ENCODE peak calls at places on chromosomes 5 and 9, in seven cellular contexts. One of them, this sample, is unnamed.

GRCh38 chr5:170297589-170298462 is at the start of gene LCP2:
- DNase-seq in lung microvascular endothelial cell: no peak
- DNase-seq in neural crest cell: no peak
- DNase-seq in C1 segment of cervical spinal cord: peak; percentile 28
- DNase-seq in GM20000: peak; percentile 46
- DNase-seq in AG09319: no peak
- DNase-seq in activated gamma-delta T cell treated with anti-CD3 and anti-CD28 coated beads, Interleukin-2, amount 50 U/mL, for 16 hours: no peak
- DNase-seq in this sample: no peak

GRCh38 chr5:14742427-14743010 is 78.0 kb downstream of the OTULIN start:
- DNase-seq in AG09319: no peak
- DNase-seq in GM20000: no peak
- DNase-seq in activated gamma-delta T cell treated with anti-CD3 and anti-CD28 coated beads, Interleukin-2, amount 50 U/mL, for 16 hours: no peak
- DNase-seq in lung microvascular endothelial cell: no peak
- DNase-seq in neural crest cell: no peak
- DNase-seq in C1 segment of cervical spinal cord: no peak
- DNase-seq in this sample: peak; percentile 69

GRCh38 chr5:35963381-35963843 is 25.0 kb upstream of the CAPSL start:
- DNase-seq in GM20000: no peak
- DNase-seq in activated gamma-delta T cell treated with anti-CD3 and anti-CD28 coated beads, Interleukin-2, amount 50 U/mL, for 16 hours: no peak
- DNase-seq in lung microvascular endothelial cell: peak; percentile 6
- DNase-seq in AG09319: no peak
- DNase-seq in neural crest cell: no peak
- DNase-seq in C1 segment of cervical spinal cord: no peak
- DNase-seq in this sample: no peak

GRCh38 chr9:91116226-91116625 is 245.5 kb downstream of the AUH start:
- DNase-seq in C1 segment of cervical spinal cord: no peak
- DNase-seq in AG09319: no peak
- DNase-seq in lung microvascular endothelial cell: no peak
- DNase-seq in GM20000: no peak
- DNase-seq in activated gamma-delta T cell treated with anti-CD3 and anti-CD28 coated beads, Interleukin-2, amount 50 U/mL, for 16 hours: no peak
- DNase-seq in neural crest cell: no peak
- DNase-seq in this sample: no peak

GRCh38 chr5:152332696-152333095 is 72.4 kb downstream of the NMUR2 start:
- DNase-seq in C1 segment of cervical spinal cord: no peak
- DNase-seq in neural crest cell: no peak
- DNase-seq in GM20000: no peak
- DNase-seq in lung microvascular endothelial cell: no peak
- DNase-seq in activated gamma-delta T cell treated with anti-CD3 and anti-CD28 coated beads, Interleukin-2, amount 50 U/mL, for 16 hours: no peak
- DNase-seq in AG09319: no peak
- DNase-seq in this sample: no peak

GRCh38 chr9:89532944-89533343 is 35.0 kb upstream of the SEMA4D start:
- DNase-seq in AG09319: no peak
- DNase-seq in neural crest cell: no peak
- DNase-seq in GM20000: no peak
- DNase-seq in C1 segment of cervical spinal cord: no peak
- DNase-seq in activated gamma-delta T cell treated with anti-CD3 and anti-CD28 coated beads, Interleukin-2, amount 50 U/mL, for 16 hours: no peak
- DNase-seq in lung microvascular endothelial cell: no peak
- DNase-seq in this sample: no peak

GRCh38 chr9:135256568-135257354 is 169.3 kb downstream of the OLFM1 start:
- DNase-seq in AG09319: no peak
- DNase-seq in C1 segment of cervical spinal cord: no peak
- DNase-seq in activated gamma-delta T cell treated with anti-CD3 and anti-CD28 coated beads, Interleukin-2, amount 50 U/mL, for 16 hours: no peak
- DNase-seq in lung microvascular endothelial cell: no peak
- DNase-seq in GM20000: no peak
- DNase-seq in neural crest cell: no peak
- DNase-seq in this sample: no peak

GRCh38 chr5:135436856-135437795 is 10.0 kb downstream of the DCANP1 start:
- DNase-seq in GM20000: no peak
- DNase-seq in activated gamma-delta T cell treated with anti-CD3 and anti-CD28 coated beads, Interleukin-2, amount 50 U/mL, for 16 hours: no peak
- DNase-seq in lung microvascular endothelial cell: no peak
- DNase-seq in C1 segment of cervical spinal cord: peak; percentile 45
- DNase-seq in AG09319: no peak
- DNase-seq in neural crest cell: no peak
- DNase-seq in this sample: no peak

GRCh38 chr9:20729545-20729944 is 45.5 kb downstream of the FOCAD start:
- DNase-seq in C1 segment of cervical spinal cord: no peak
- DNase-seq in GM20000: no peak
- DNase-seq in activated gamma-delta T cell treated with anti-CD3 and anti-CD28 coated beads, Interleukin-2, amount 50 U/mL, for 16 hours: no peak
- DNase-seq in lung microvascular endothelial cell: no peak
- DNase-seq in AG09319: no peak
- DNase-seq in neural crest cell: no peak
- DNase-seq in this sample: no peak

GRCh38 chr9:99852617-99853016 is 30.9 kb downstream of the NR4A3 start:
- DNase-seq in GM20000: no peak
- DNase-seq in AG09319: no peak
- DNase-seq in C1 segment of cervical spinal cord: no peak
- DNase-seq in neural crest cell: no peak
- DNase-seq in activated gamma-delta T cell treated with anti-CD3 and anti-CD28 coated beads, Interleukin-2, amount 50 U/mL, for 16 hours: no peak
- DNase-seq in lung microvascular endothelial cell: no peak
- DNase-seq in this sample: no peak

GRCh38 chr5:81169924-81170323 is 63.2 kb upstream of the CKMT2 start:
- DNase-seq in lung microvascular endothelial cell: no peak
- DNase-seq in C1 segment of cervical spinal cord: no peak
- DNase-seq in neural crest cell: no peak
- DNase-seq in AG09319: no peak
- DNase-seq in activated gamma-delta T cell treated with anti-CD3 and anti-CD28 coated beads, Interleukin-2, amount 50 U/mL, for 16 hours: no peak
- DNase-seq in GM20000: no peak
- DNase-seq in this sample: no peak

GRCh38 chr5:131979816-131980215 is 31.6 kb downstream of the ACSL6 start:
- DNase-seq in AG09319: no peak
- DNase-seq in GM20000: no peak
- DNase-seq in lung microvascular endothelial cell: no peak
- DNase-seq in activated gamma-delta T cell treated with anti-CD3 and anti-CD28 coated beads, Interleukin-2, amount 50 U/mL, for 16 hours: no peak
- DNase-seq in neural crest cell: no peak
- DNase-seq in C1 segment of cervical spinal cord: no peak
- DNase-seq in this sample: no peak

GRCh38 chr9:24616858-24617257 is 71.2 kb upstream of the IZUMO3 start:
- DNase-seq in neural crest cell: no peak
- DNase-seq in AG09319: no peak
- DNase-seq in GM20000: no peak
- DNase-seq in C1 segment of cervical spinal cord: no peak
- DNase-seq in activated gamma-delta T cell treated with anti-CD3 and anti-CD28 coated beads, Interleukin-2, amount 50 U/mL, for 16 hours: no peak
- DNase-seq in lung microvascular endothelial cell: no peak
- DNase-seq in this sample: no peak

GRCh38 chr5:124157320-124157719 is 589.1 kb downstream of the ZNF608 start:
- DNase-seq in GM20000: no peak
- DNase-seq in lung microvascular endothelial cell: no peak
- DNase-seq in C1 segment of cervical spinal cord: no peak
- DNase-seq in neural crest cell: no peak
- DNase-seq in activated gamma-delta T cell treated with anti-CD3 and anti-CD28 coated beads, Interleukin-2, amount 50 U/mL, for 16 hours: no peak
- DNase-seq in AG09319: no peak
- DNase-seq in this sample: no peak

GRCh38 chr9:129576546-129577543 is 44.1 kb downstream of the C9orf50 start:
- DNase-seq in activated gamma-delta T cell treated with anti-CD3 and anti-CD28 coated beads, Interleukin-2, amount 50 U/mL, for 16 hours: no peak
- DNase-seq in GM20000: no peak
- DNase-seq in lung microvascular endothelial cell: peak; percentile 93
- DNase-seq in C1 segment of cervical spinal cord: no peak
- DNase-seq in neural crest cell: no peak
- DNase-seq in AG09319: no peak
- DNase-seq in this sample: no peak

GRCh38 chr5:138180183-138180782 is 1.4 kb downstream of the KIF20A start:
- DNase-seq in neural crest cell: peak; percentile 6
- DNase-seq in lung microvascular endothelial cell: peak; percentile 65
- DNase-seq in GM20000: peak; percentile 58
- DNase-seq in C1 segment of cervical spinal cord: no peak
- DNase-seq in activated gamma-delta T cell treated with anti-CD3 and anti-CD28 coated beads, Interleukin-2, amount 50 U/mL, for 16 hours: no peak
- DNase-seq in AG09319: no peak
- DNase-seq in this sample: peak; percentile 59

GRCh38 chr5:88741964-88742363 is 141.0 kb downstream of the MEF2C start:
- DNase-seq in lung microvascular endothelial cell: no peak
- DNase-seq in neural crest cell: no peak
- DNase-seq in activated gamma-delta T cell treated with anti-CD3 and anti-CD28 coated beads, Interleukin-2, amount 50 U/mL, for 16 hours: no peak
- DNase-seq in AG09319: no peak
- DNase-seq in GM20000: no peak
- DNase-seq in C1 segment of cervical spinal cord: no peak
- DNase-seq in this sample: no peak

This sample was measured in NCI-H187 treated with DMSO at 0.1 percent for 48 hours.